ENCODE peak calls at places on chromosomes 12 and 14, in five cellular contexts. One of them, this sample, is unnamed.

GRCh38 chr12:6691473-6691872 is 2.3 kb upstream of the ZNF384 start:
- DNase-seq in CD4-positive, CD25-positive, alpha-beta regulatory T cell: no peak
- DNase-seq in activated CD4-positive, alpha-beta T cell treated with anti-CD3 and anti-CD28 coated beads for 24 hours: no peak
- DNase-seq in DMS 273 treated with DMSO at 0.1 percent for 48 hours: no peak
- DNase-seq in posterior cingulate gyrus: no peak
- DNase-seq in this sample: no peak

GRCh38 chr12:106149096-106149784 is 10.5 kb upstream of the NUAK1 start:
- DNase-seq in activated CD4-positive, alpha-beta T cell treated with anti-CD3 and anti-CD28 coated beads for 24 hours: no peak
- DNase-seq in DMS 273 treated with DMSO at 0.1 percent for 48 hours: no peak
- DNase-seq in posterior cingulate gyrus: peak
- DNase-seq in CD4-positive, CD25-positive, alpha-beta regulatory T cell: no peak
- DNase-seq in this sample: peak

GRCh38 chr14:74705607-74706006 is 7.3 kb downstream of the AREL1 start:
- DNase-seq in CD4-positive, CD25-positive, alpha-beta regulatory T cell: no peak
- DNase-seq in DMS 273 treated with DMSO at 0.1 percent for 48 hours: no peak
- DNase-seq in activated CD4-positive, alpha-beta T cell treated with anti-CD3 and anti-CD28 coated beads for 24 hours: no peak
- DNase-seq in posterior cingulate gyrus: no peak
- DNase-seq in this sample: no peak

GRCh38 chr14:76654573-76654955 is 106.7 kb upstream of the VASH1 start:
- DNase-seq in CD4-positive, CD25-positive, alpha-beta regulatory T cell: no peak
- DNase-seq in posterior cingulate gyrus: no peak
- DNase-seq in DMS 273 treated with DMSO at 0.1 percent for 48 hours: no peak
- DNase-seq in activated CD4-positive, alpha-beta T cell treated with anti-CD3 and anti-CD28 coated beads for 24 hours: no peak
- DNase-seq in this sample: no peak

GRCh38 chr14:64705406-64706118 is 1.3 kb downstream of the PLEKHG3 start:
- DNase-seq in activated CD4-positive, alpha-beta T cell treated with anti-CD3 and anti-CD28 coated beads for 24 hours: no peak
- DNase-seq in DMS 273 treated with DMSO at 0.1 percent for 48 hours: no peak
- DNase-seq in CD4-positive, CD25-positive, alpha-beta regulatory T cell: no peak
- DNase-seq in posterior cingulate gyrus: peak
- DNase-seq in this sample: no peak

GRCh38 chr12:38919191-38919590 is 13.8 kb upstream of the CPNE8 start:
- DNase-seq in DMS 273 treated with DMSO at 0.1 percent for 48 hours: no peak
- DNase-seq in posterior cingulate gyrus: no peak
- DNase-seq in activated CD4-positive, alpha-beta T cell treated with anti-CD3 and anti-CD28 coated beads for 24 hours: no peak
- DNase-seq in CD4-positive, CD25-positive, alpha-beta regulatory T cell: no peak
- DNase-seq in this sample: peak

GRCh38 chr12:30358113-30358512 is 337.6 kb downstream of the IPO8 start:
- DNase-seq in activated CD4-positive, alpha-beta T cell treated with anti-CD3 and anti-CD28 coated beads for 24 hours: no peak
- DNase-seq in DMS 273 treated with DMSO at 0.1 percent for 48 hours: no peak
- DNase-seq in CD4-positive, CD25-positive, alpha-beta regulatory T cell: no peak
- DNase-seq in posterior cingulate gyrus: no peak
- DNase-seq in this sample: no peak

GRCh38 chr14:48546996-48547395 is 871.6 kb upstream of the MDGA2 start:
- DNase-seq in posterior cingulate gyrus: no peak
- DNase-seq in CD4-positive, CD25-positive, alpha-beta regulatory T cell: no peak
- DNase-seq in activated CD4-positive, alpha-beta T cell treated with anti-CD3 and anti-CD28 coated beads for 24 hours: no peak
- DNase-seq in DMS 273 treated with DMSO at 0.1 percent for 48 hours: no peak
- DNase-seq in this sample: peak

GRCh38 chr12:88876867-88877266 is 296.6 kb upstream of the KITLG start:
- DNase-seq in activated CD4-positive, alpha-beta T cell treated with anti-CD3 and anti-CD28 coated beads for 24 hours: no peak
- DNase-seq in CD4-positive, CD25-positive, alpha-beta regulatory T cell: no peak
- DNase-seq in posterior cingulate gyrus: no peak
- DNase-seq in DMS 273 treated with DMSO at 0.1 percent for 48 hours: no peak
- DNase-seq in this sample: peak

GRCh38 chr12:125549836-125550235 is 484.6 kb downstream of the AACS start:
- DNase-seq in CD4-positive, CD25-positive, alpha-beta regulatory T cell: no peak
- DNase-seq in DMS 273 treated with DMSO at 0.1 percent for 48 hours: no peak
- DNase-seq in activated CD4-positive, alpha-beta T cell treated with anti-CD3 and anti-CD28 coated beads for 24 hours: no peak
- DNase-seq in posterior cingulate gyrus: no peak
- DNase-seq in this sample: peak

GRCh38 chr14:23306412-23307145 is at the start of gene BCL2L2:
- DNase-seq in posterior cingulate gyrus: peak
- DNase-seq in activated CD4-positive, alpha-beta T cell treated with anti-CD3 and anti-CD28 coated beads for 24 hours: no peak
- DNase-seq in CD4-positive, CD25-positive, alpha-beta regulatory T cell: no peak
- DNase-seq in DMS 273 treated with DMSO at 0.1 percent for 48 hours: peak
- DNase-seq in this sample: peak

GRCh38 chr12:93664573-93665138 is 12.5 kb upstream of the CRADD start:
- DNase-seq in posterior cingulate gyrus: no peak
- DNase-seq in activated CD4-positive, alpha-beta T cell treated with anti-CD3 and anti-CD28 coated beads for 24 hours: no peak
- DNase-seq in DMS 273 treated with DMSO at 0.1 percent for 48 hours: no peak
- DNase-seq in CD4-positive, CD25-positive, alpha-beta regulatory T cell: no peak
- DNase-seq in this sample: peak

GRCh38 chr12:10928746-10929286 is at the start of gene PRH2:
- DNase-seq in DMS 273 treated with DMSO at 0.1 percent for 48 hours: no peak
- DNase-seq in activated CD4-positive, alpha-beta T cell treated with anti-CD3 and anti-CD28 coated beads for 24 hours: no peak
- DNase-seq in posterior cingulate gyrus: no peak
- DNase-seq in CD4-positive, CD25-positive, alpha-beta regulatory T cell: no peak
- DNase-seq in this sample: no peak

GRCh38 chr12:32125455-32126084 is 18.9 kb downstream of the BICD1 start:
- DNase-seq in DMS 273 treated with DMSO at 0.1 percent for 48 hours: no peak
- DNase-seq in activated CD4-positive, alpha-beta T cell treated with anti-CD3 and anti-CD28 coated beads for 24 hours: no peak
- DNase-seq in CD4-positive, CD25-positive, alpha-beta regulatory T cell: no peak
- DNase-seq in posterior cingulate gyrus: no peak
- DNase-seq in this sample: peak

GRCh38 chr12:116529048-116529447 is 30.1 kb upstream of the MAP1LC3B2 start:
- DNase-seq in posterior cingulate gyrus: no peak
- DNase-seq in activated CD4-positive, alpha-beta T cell treated with anti-CD3 and anti-CD28 coated beads for 24 hours: no peak
- DNase-seq in DMS 273 treated with DMSO at 0.1 percent for 48 hours: no peak
- DNase-seq in CD4-positive, CD25-positive, alpha-beta regulatory T cell: no peak
- DNase-seq in this sample: peak

GRCh38 chr14:61992139-61992538 is 229.9 kb downstream of the SNAPC1 start:
- DNase-seq in activated CD4-positive, alpha-beta T cell treated with anti-CD3 and anti-CD28 coated beads for 24 hours: no peak
- DNase-seq in DMS 273 treated with DMSO at 0.1 percent for 48 hours: no peak
- DNase-seq in posterior cingulate gyrus: no peak
- DNase-seq in CD4-positive, CD25-positive, alpha-beta regulatory T cell: no peak
- DNase-seq in this sample: peak

GRCh38 chr14:35378638-35379568 is 25.6 kb downstream of the NFKBIA start:
- DNase-seq in CD4-positive, CD25-positive, alpha-beta regulatory T cell: no peak
- DNase-seq in posterior cingulate gyrus: no peak
- DNase-seq in DMS 273 treated with DMSO at 0.1 percent for 48 hours: no peak
- DNase-seq in activated CD4-positive, alpha-beta T cell treated with anti-CD3 and anti-CD28 coated beads for 24 hours: no peak
- DNase-seq in this sample: no peak

GRCh38 chr12:116551952-116552749 is 7.0 kb upstream of the MAP1LC3B2 start:
- DNase-seq in CD4-positive, CD25-positive, alpha-beta regulatory T cell: no peak
- DNase-seq in activated CD4-positive, alpha-beta T cell treated with anti-CD3 and anti-CD28 coated beads for 24 hours: no peak
- DNase-seq in DMS 273 treated with DMSO at 0.1 percent for 48 hours: no peak
- DNase-seq in posterior cingulate gyrus: peak
- DNase-seq in this sample: peak

GRCh38 chr14:75298187-75298985 is 19.8 kb downstream of the FOS start:
- DNase-seq in activated CD4-positive, alpha-beta T cell treated with anti-CD3 and anti-CD28 coated beads for 24 hours: no peak
- DNase-seq in DMS 273 treated with DMSO at 0.1 percent for 48 hours: no peak
- DNase-seq in CD4-positive, CD25-positive, alpha-beta regulatory T cell: no peak
- DNase-seq in posterior cingulate gyrus: no peak
- DNase-seq in this sample: no peak

GRCh38 chr12:90099288-90099687 is 390.6 kb upstream of the ATP2B1 start:
- DNase-seq in posterior cingulate gyrus: no peak
- DNase-seq in CD4-positive, CD25-positive, alpha-beta regulatory T cell: no peak
- DNase-seq in DMS 273 treated with DMSO at 0.1 percent for 48 hours: no peak
- DNase-seq in activated CD4-positive, alpha-beta T cell treated with anti-CD3 and anti-CD28 coated beads for 24 hours: no peak
- DNase-seq in this sample: peak

GRCh38 chr12:49843411-49843810 is 505 bp upstream of the BCDIN3D start:
- DNase-seq in CD4-positive, CD25-positive, alpha-beta regulatory T cell: no peak
- DNase-seq in DMS 273 treated with DMSO at 0.1 percent for 48 hours: no peak
- DNase-seq in activated CD4-positive, alpha-beta T cell treated with anti-CD3 and anti-CD28 coated beads for 24 hours: no peak
- DNase-seq in posterior cingulate gyrus: no peak
- DNase-seq in this sample: no peak

GRCh38 chr14:89588016-89588415 is 171.0 kb upstream of the FOXN3 start:
- DNase-seq in CD4-positive, CD25-positive, alpha-beta regulatory T cell: no peak
- DNase-seq in activated CD4-positive, alpha-beta T cell treated with anti-CD3 and anti-CD28 coated beads for 24 hours: no peak
- DNase-seq in DMS 273 treated with DMSO at 0.1 percent for 48 hours: no peak
- DNase-seq in posterior cingulate gyrus: no peak
- DNase-seq in this sample: no peak

GRCh38 chr12:737117-737739 is 15.2 kb upstream of the WNK1 start:
- DNase-seq in DMS 273 treated with DMSO at 0.1 percent for 48 hours: no peak
- DNase-seq in posterior cingulate gyrus: no peak
- DNase-seq in activated CD4-positive, alpha-beta T cell treated with anti-CD3 and anti-CD28 coated beads for 24 hours: no peak
- DNase-seq in CD4-positive, CD25-positive, alpha-beta regulatory T cell: no peak
- DNase-seq in this sample: no peak

GRCh38 chr12:104457746-104458644 is 1.2 kb downstream of the CHST11 start:
- DNase-seq in posterior cingulate gyrus: no peak
- DNase-seq in activated CD4-positive, alpha-beta T cell treated with anti-CD3 and anti-CD28 coated beads for 24 hours: peak
- DNase-seq in CD4-positive, CD25-positive, alpha-beta regulatory T cell: peak
- DNase-seq in DMS 273 treated with DMSO at 0.1 percent for 48 hours: no peak
- DNase-seq in this sample: peak

GRCh38 chr12:132489078-132489601 is 811 bp upstream of the FBRSL1 start:
- DNase-seq in CD4-positive, CD25-positive, alpha-beta regulatory T cell: peak
- DNase-seq in DMS 273 treated with DMSO at 0.1 percent for 48 hours: no peak
- DNase-seq in activated CD4-positive, alpha-beta T cell treated with anti-CD3 and anti-CD28 coated beads for 24 hours: peak
- DNase-seq in posterior cingulate gyrus: no peak
- DNase-seq in this sample: no peak

GRCh38 chr12:78489990-78490389 is 374.6 kb upstream of the SYT1 start:
- DNase-seq in activated CD4-positive, alpha-beta T cell treated with anti-CD3 and anti-CD28 coated beads for 24 hours: no peak
- DNase-seq in posterior cingulate gyrus: no peak
- DNase-seq in CD4-positive, CD25-positive, alpha-beta regulatory T cell: no peak
- DNase-seq in DMS 273 treated with DMSO at 0.1 percent for 48 hours: no peak
- DNase-seq in this sample: no peak

GRCh38 chr12:122527478-122527944 is 462 bp downstream of the KNTC1 start:
- DNase-seq in posterior cingulate gyrus: no peak
- DNase-seq in CD4-positive, CD25-positive, alpha-beta regulatory T cell: peak
- DNase-seq in activated CD4-positive, alpha-beta T cell treated with anti-CD3 and anti-CD28 coated beads for 24 hours: no peak
- DNase-seq in DMS 273 treated with DMSO at 0.1 percent for 48 hours: no peak
- DNase-seq in this sample: peak

GRCh38 chr12:32895688-32896437 is 714 bp downstream of the PKP2 start:
- DNase-seq in DMS 273 treated with DMSO at 0.1 percent for 48 hours: no peak
- DNase-seq in activated CD4-positive, alpha-beta T cell treated with anti-CD3 and anti-CD28 coated beads for 24 hours: no peak
- DNase-seq in posterior cingulate gyrus: no peak
- DNase-seq in CD4-positive, CD25-positive, alpha-beta regulatory T cell: no peak
- DNase-seq in this sample: peak

GRCh38 chr12:18578191-18578590 is 159.6 kb downstream of the PLCZ1 start:
- DNase-seq in activated CD4-positive, alpha-beta T cell treated with anti-CD3 and anti-CD28 coated beads for 24 hours: no peak
- DNase-seq in posterior cingulate gyrus: no peak
- DNase-seq in DMS 273 treated with DMSO at 0.1 percent for 48 hours: no peak
- DNase-seq in CD4-positive, CD25-positive, alpha-beta regulatory T cell: no peak
- DNase-seq in this sample: peak

GRCh38 chr14:89650077-89650978 is 233.3 kb upstream of the FOXN3 start:
- DNase-seq in posterior cingulate gyrus: no peak
- DNase-seq in CD4-positive, CD25-positive, alpha-beta regulatory T cell: no peak
- DNase-seq in DMS 273 treated with DMSO at 0.1 percent for 48 hours: no peak
- DNase-seq in activated CD4-positive, alpha-beta T cell treated with anti-CD3 and anti-CD28 coated beads for 24 hours: no peak
- DNase-seq in this sample: no peak

GRCh38 chr14:70934502-70935134 is 27.4 kb downstream of the PCNX1 start:
- DNase-seq in CD4-positive, CD25-positive, alpha-beta regulatory T cell: peak
- DNase-seq in DMS 273 treated with DMSO at 0.1 percent for 48 hours: no peak
- DNase-seq in posterior cingulate gyrus: no peak
- DNase-seq in activated CD4-positive, alpha-beta T cell treated with anti-CD3 and anti-CD28 coated beads for 24 hours: no peak
- DNase-seq in this sample: no peak

GRCh38 chr12:26195250-26195640 is at the start of gene SSPN:
- DNase-seq in activated CD4-positive, alpha-beta T cell treated with anti-CD3 and anti-CD28 coated beads for 24 hours: no peak
- DNase-seq in posterior cingulate gyrus: peak
- DNase-seq in CD4-positive, CD25-positive, alpha-beta regulatory T cell: no peak
- DNase-seq in DMS 273 treated with DMSO at 0.1 percent for 48 hours: no peak
- DNase-seq in this sample: peak

This sample was measured in PC-3.